ENCODE peak calls at places on chromosomes 2 and 18, in six cellular contexts. V, R, X, I, C and L are unnamed samples.

GRCh38 chr2:215425021-215425782 is 10.7 kb downstream of the FN1 start:
- DNase-seq in V (peak), R (no peak), X (no peak), I (no peak), C (no peak), L (no peak)

GRCh38 chr2:85956647-85957039 is 67.9 kb upstream of the ST3GAL5 start:
- DNase-seq in V (no peak), R (no peak), X (no peak), I (no peak), C (no peak), L (no peak)

GRCh38 chr18:52387246-52387645 is 47.2 kb downstream of the DCC start:
- DNase-seq in V (no peak), R (no peak), X (no peak), I (no peak), C (no peak), L (peak)

GRCh38 chr2:45851576-45852304 is 200.3 kb downstream of the PRKCE start:
- DNase-seq in V (peak), R (no peak), X (peak), I (no peak), C (peak), L (no peak)

GRCh38 chr2:237320801-237321563 is 93.0 kb downstream of the COL6A3 start:
- DNase-seq in V (no peak), R (no peak), X (no peak), I (no peak), C (no peak), L (no peak)

GRCh38 chr2:105712981-105713596 is 31.6 kb upstream of the NCK2 start:
- DNase-seq in V (peak), R (no peak), X (peak), I (peak), C (no peak), L (no peak)

GRCh38 chr2:44441200-44441599 is 79.5 kb downstream of the CAMKMT start:
- DNase-seq in V (no peak), R (no peak), X (peak), I (no peak), C (no peak), L (no peak)

GRCh38 chr2:24489465-24489864 is 1.6 kb upstream of the NCOA1 start:
- DNase-seq in V (no peak), R (no peak), X (no peak), I (peak), C (no peak), L (no peak)

GRCh38 chr2:236644067-236644466 is 74.4 kb downstream of the ACKR3 start:
- DNase-seq in V (no peak), R (no peak), X (no peak), I (no peak), C (no peak), L (no peak)

GRCh38 chr2:235097196-235097895 is 145.5 kb downstream of the SH3BP4 start:
- DNase-seq in V (no peak), R (no peak), X (no peak), I (no peak), C (no peak), L (no peak)

GRCh38 chr2:217293046-217293445 is 433.2 kb upstream of the TNP1 start:
- DNase-seq in V (no peak), R (no peak), X (no peak), I (no peak), C (no peak), L (no peak)

GRCh38 chr2:203650860-203651613 is 55.4 kb upstream of the CD28 start:
- DNase-seq in V (peak), R (no peak), X (peak), I (peak), C (no peak), L (peak)

GRCh38 chr2:221635949-221636348 is 63.8 kb upstream of the EPHA4 start:
- DNase-seq in V (no peak), R (no peak), X (no peak), I (peak), C (no peak), L (no peak)

GRCh38 chr2:235737840-235738239 is 244.0 kb downstream of the AGAP1 start:
- DNase-seq in V (no peak), R (no peak), X (no peak), I (no peak), C (no peak), L (no peak)

GRCh38 chr2:37091873-37092272 is 7.6 kb downstream of the GPATCH11 start:
- DNase-seq in V (no peak), R (no peak), X (no peak), I (no peak), C (no peak), L (no peak)

GRCh38 chr2:37585295-37585908 is 86.0 kb downstream of the CDC42EP3 start:
- DNase-seq in V (peak), R (no peak), X (peak), I (peak), C (peak), L (no peak)

GRCh38 chr2:69645026-69645425 is 1.5 kb upstream of the AAK1 start:
- DNase-seq in V (no peak), R (no peak), X (no peak), I (no peak), C (no peak), L (no peak)

GRCh38 chr18:51867767-51868166 is 472.2 kb upstream of the DCC start:
- DNase-seq in V (peak), R (no peak), X (peak), I (peak), C (no peak), L (peak)

GRCh38 chr2:164839914-164840457 is 1.6 kb downstream of the COBLL1 start:
- DNase-seq in V (peak), R (no peak), X (peak), I (peak), C (no peak), L (no peak)

GRCh38 chr2:40554665-40555294 is 102.9 kb upstream of the SLC8A1 start:
- DNase-seq in V (peak), R (peak), X (peak), I (peak), C (peak), L (peak)

GRCh38 chr18:55586841-55587240 is 1.2 kb downstream of the TCF4 start:
- DNase-seq in V (peak), R (no peak), X (no peak), I (peak), C (no peak), L (no peak)

GRCh38 chr2:48694143-48694542 is 61.4 kb downstream of the LHCGR start:
- DNase-seq in V (no peak), R (peak), X (peak), I (no peak), C (no peak), L (no peak)

GRCh38 chr2:109615637-109616144 is 1.5 kb downstream of the SOWAHC start:
- DNase-seq in V (no peak), R (no peak), X (peak), I (no peak), C (no peak), L (no peak)

GRCh38 chr2:109614715-109615636 is 812 bp downstream of the SOWAHC start:
- DNase-seq in V (no peak), R (no peak), X (peak), I (peak), C (no peak), L (no peak)

GRCh38 chr2:109613922-109614714 is at the start of the genes SEPTIN10 and SOWAHC:
- DNase-seq in V (peak), R (peak), X (peak), I (peak), C (peak), L (peak)

GRCh38 chr2:109612991-109613921 is 510 bp downstream of the SEPTIN10 start:
- DNase-seq in V (peak), R (no peak), X (peak), I (peak), C (no peak), L (no peak)

GRCh38 chr2:109616184-109616583 is 2.0 kb downstream of the SOWAHC start:
- DNase-seq in V (no peak), R (no peak), X (no peak), I (no peak), C (no peak), L (no peak)
- H3K4me3 ChIP-seq in V (no peak), R (peak), X (peak), I (peak), C (peak), L (peak)

GRCh38 chr18:59269563-59270214 is 3.6 kb downstream of the RAX start:
- DNase-seq in V (no peak), R (no peak), X (no peak), I (no peak), C (no peak), L (no peak)
- TF ChIP-seq EZH2 in V (peak), R (no peak), X (peak), I (peak), C (no peak), L (no peak)

DNA sequence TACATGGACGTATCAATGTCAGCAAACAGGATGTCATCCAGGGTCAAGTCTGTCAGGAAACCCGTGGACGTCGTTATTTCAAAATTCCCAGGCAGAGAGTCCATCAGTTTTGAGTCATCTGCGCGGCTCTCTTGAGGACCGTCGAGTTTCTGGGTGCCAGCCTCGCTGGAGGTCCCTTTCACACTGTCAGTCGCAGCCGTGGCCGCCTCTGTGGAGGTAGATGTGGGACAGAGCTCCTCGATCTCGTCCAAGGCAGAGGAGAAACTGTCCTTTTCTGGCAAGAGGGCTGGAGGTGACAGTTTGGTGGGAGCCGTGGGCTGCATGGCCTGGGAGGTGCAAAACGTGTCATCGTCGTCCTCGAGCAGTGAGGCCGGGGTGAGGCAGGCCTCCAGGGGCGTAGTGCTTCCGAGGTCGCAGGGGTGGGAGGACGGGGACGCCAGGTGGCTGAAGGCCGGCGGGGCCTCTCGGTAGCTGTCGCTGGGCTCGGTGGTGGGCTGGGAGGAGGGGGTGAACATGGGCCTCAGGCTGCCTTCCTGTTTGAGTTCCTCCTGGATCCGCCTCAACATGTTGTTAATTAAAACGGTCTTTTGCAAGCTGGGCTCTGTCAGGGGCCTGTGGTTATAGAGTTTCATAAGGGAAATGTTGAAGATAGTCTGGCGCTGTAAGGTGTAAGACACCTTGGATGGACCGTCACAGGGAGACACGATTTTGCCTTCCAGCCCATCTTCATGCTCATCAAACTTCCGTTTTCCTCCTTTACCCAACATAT is 17.4 kb downstream of the SERTAD2 start:
- DNase-seq in V (no peak), R (no peak), X (no peak), I (no peak), C (no peak), L (no peak)
- H3K4me3 ChIP-seq in V (no peak), R (no peak), X (no peak), I (no peak), C (no peak), L (peak)

GRCh38 chr2:136117909-136118818 is at the start of gene CXCR4:
- DNase-seq in V (peak), R (peak), X (peak), I (peak), C (peak), L (no peak)

GRCh38 chr2:136116111-136116812 is 1.7 kb downstream of the CXCR4 start:
- DNase-seq in V (no peak), R (no peak), X (no peak), I (peak), C (no peak), L (no peak)

GRCh38 chr2:136116813-136117390 is 1.0 kb downstream of the CXCR4 start:
- DNase-seq in V (no peak), R (no peak), X (peak), I (peak), C (no peak), L (no peak)

GRCh38 chr2:136118819-136119716 is 1.1 kb upstream of the CXCR4 start:
- DNase-seq in V (no peak), R (no peak), X (no peak), I (peak), C (no peak), L (no peak)

GRCh38 chr2:136117391-136117841 is 533 bp downstream of the CXCR4 start:
- DNase-seq in V (peak), R (no peak), X (peak), I (peak), C (no peak), L (no peak)
- TF ChIP-seq EZH2 in V (peak), R (peak), X (peak), I (no peak), C (no peak), L (no peak)

GRCh38 chr18:63197246-63197791 is 122.2 kb downstream of the BCL2 start:
- DNase-seq in V (no peak), R (no peak), X (no peak), I (no peak), C (no peak), L (no peak)
- H3K4me3 ChIP-seq in V (no peak), R (no peak), X (no peak), I (no peak), C (no peak), L (no peak)

DNA sequence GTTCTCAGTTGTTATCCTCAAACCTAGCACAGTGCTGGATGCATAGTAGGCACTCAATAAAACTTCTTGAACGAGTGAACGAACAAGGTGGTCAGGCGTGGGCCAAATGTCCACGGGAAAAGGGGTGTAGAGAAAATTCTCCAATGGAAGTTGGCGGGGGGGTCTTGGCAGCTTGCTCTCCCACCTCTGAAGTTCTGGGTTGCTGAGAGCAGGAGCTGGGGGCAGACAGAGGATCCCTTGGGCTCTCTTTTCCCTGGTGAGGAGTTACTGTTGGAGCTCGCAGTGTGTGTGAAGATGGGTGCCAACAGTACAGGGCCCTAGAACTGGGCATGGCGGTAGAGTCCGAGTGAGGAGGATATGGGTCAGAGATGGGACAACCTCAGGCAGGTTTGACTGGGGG is 2.3 kb upstream of the CRYBA2 start:
- DNase-seq in V (no peak), R (no peak), X (no peak), I (no peak), C (no peak), L (no peak)
- TF ChIP-seq EZH2 in V (no peak), R (peak), X (no peak), I (no peak), C (no peak), L (no peak)

GRCh38 chr2:54945401-54946219 is 104.6 kb downstream of the RTN4 start:
- DNase-seq in V (peak), R (no peak), X (peak), I (no peak), C (peak), L (no peak)
- H3K4me3 ChIP-seq in V (no peak), R (no peak), X (no peak), I (no peak), C (no peak), L (no peak)